ENCODE peak calls at places on chromosomes 11 and 22, in eight cellular contexts. F is Daoy, I is endothelial cell, U is pulmonary artery endothelial cell, P is OCI-LY7, Z is iPS-NIHi11, S is pancreas, T is AG20443. X is an unnamed sample.

GRCh38 chr11:46918778-46919513 is 596 bp upstream of the LRP4 start:
- DNase-seq in F (no peak), I (no peak), U (no peak), P (peak), Z (no peak), S (no peak), T (no peak), X (no peak)

GRCh38 chr11:73137262-73137941 is 4.7 kb downstream of the FCHSD2 start:
- DNase-seq in F (no peak), I (no peak), U (no peak), P (peak), Z (no peak), S (no peak), T (no peak), X (no peak)

GRCh38 chr11:113401718-113402117 is 14.1 kb downstream of the ANKK1 start:
- DNase-seq in F (peak), I (no peak), U (no peak), P (no peak), Z (peak), S (peak), T (peak), X (peak)

GRCh38 chr11:86292912-86293606 is 9.0 kb upstream of the HIKESHI start:
- DNase-seq in F (no peak), I (no peak), U (no peak), P (no peak), Z (no peak), S (no peak), T (no peak), X (no peak)

GRCh38 chr11:10302294-10302743 is 2.6 kb upstream of the ADM start:
- DNase-seq in F (peak), I (no peak), U (no peak), P (no peak), Z (no peak), S (peak), T (no peak), X (peak)

GRCh38 chr22:45263790-45264269 is 20.9 kb upstream of the UPK3A start:
- DNase-seq in F (peak), I (peak), U (peak), P (peak), Z (peak), S (peak), T (peak), X (peak)

GRCh38 chr11:133790995-133791394 is 54.3 kb downstream of the SPATA19 start:
- DNase-seq in F (no peak), I (no peak), U (no peak), P (no peak), Z (no peak), S (no peak), T (no peak), X (no peak)

GRCh38 chr11:122276221-122276620 is 160.2 kb upstream of the BLID start:
- DNase-seq in F (no peak), I (no peak), U (no peak), P (no peak), Z (no peak), S (no peak), T (no peak), X (no peak)

GRCh38 chr22:50684986-50685385 is 12.4 kb downstream of the SHANK3 start:
- DNase-seq in F (peak), I (no peak), U (no peak), P (no peak), Z (no peak), S (no peak), T (no peak), X (no peak)

GRCh38 chr22:45632791-45633515 is 38.7 kb upstream of the ATXN10 start:
- DNase-seq in F (peak), I (no peak), U (no peak), P (no peak), Z (peak), S (no peak), T (no peak), X (no peak)

GRCh38 chr11:122804796-122805195 is 33.5 kb upstream of the CRTAM start:
- DNase-seq in F (peak), I (no peak), U (no peak), P (no peak), Z (no peak), S (no peak), T (no peak), X (no peak)

GRCh38 chr22:49214976-49215375 is 612.7 kb downstream of the BRD1 start:
- DNase-seq in F (no peak), I (no peak), U (no peak), P (no peak), Z (no peak), S (peak), T (no peak), X (peak)

GRCh38 chr11:112526699-112527410 is 266.2 kb upstream of the PLET1 start:
- DNase-seq in F (peak), I (no peak), U (no peak), P (no peak), Z (no peak), S (no peak), T (peak), X (no peak)

GRCh38 chr11:91660036-91660435 is 564.6 kb upstream of the FAT3 start:
- DNase-seq in F (no peak), I (no peak), U (no peak), P (no peak), Z (no peak), S (no peak), T (no peak), X (no peak)

GRCh38 chr22:20027966-20028854 is 7.3 kb downstream of the TANGO2 start:
- DNase-seq in F (no peak), I (no peak), U (no peak), P (peak), Z (no peak), S (no peak), T (no peak), X (no peak)

GRCh38 chr11:75779960-75780359 is 11.4 kb downstream of the DGAT2 start:
- DNase-seq in F (no peak), I (no peak), U (no peak), P (no peak), Z (no peak), S (peak), T (no peak), X (no peak)

GRCh38 chr22:43828711-43829447 is 16.8 kb upstream of the EFCAB6 start:
- DNase-seq in F (no peak), I (no peak), U (no peak), P (no peak), Z (peak), S (peak), T (peak), X (peak)

X was measured in upper lobe of left lung.